ENCODE peak calls at places on chromosomes 2 and 18, in nine cellular contexts. F is astrocyte of the spinal cord, M is cardiac muscle cell, U is KG1, C is OCI-LY7, H is neural crest cell, Q is mesothelial cell of epicardium, P is NCI-H526 treated with DMSO at 0.1 percent for 48 hours, T is germinal center. K is an unnamed sample.

GRCh38 chr18:58670561-58671121 is 624 bp upstream of the MALT1 start:
- DNase-seq in F (no peak), M (no peak), U (peak; percentile 77), C (no peak), H (no peak), Q (no peak), P (no peak), T (no peak), K (no peak)

GRCh38 chr18:48832961-48833700 is 117.6 kb downstream of the SMAD7 start:
- DNase-seq in F (peak; percentile 86), M (peak; percentile 74), U (peak; percentile 40), C (no peak), H (no peak), Q (no peak), P (no peak), T (no peak), K (peak; percentile 69)

GRCh38 chr2:142980246-142981068 is 103.0 kb downstream of the KYNU start:
- DNase-seq in F (peak; percentile 69), M (peak; percentile 63), U (no peak), C (peak; percentile 30), H (no peak), Q (no peak), P (peak; percentile 49), T (peak; percentile 12), K (peak; percentile 59)

GRCh38 chr2:240255811-240256703 is 115.6 kb upstream of the OTOS start:
- DNase-seq in F (no peak), M (no peak), U (no peak), C (no peak), H (no peak), Q (no peak), P (no peak), T (no peak), K (no peak)

GRCh38 chr2:6914829-6915228 is 2.4 kb upstream of the RNF144A start:
- DNase-seq in F (peak; percentile 54), M (no peak), U (no peak), C (no peak), H (no peak), Q (no peak), P (no peak), T (no peak), K (peak; percentile 21)

GRCh38 chr18:48803951-48804855 is 146.6 kb downstream of the SMAD7 start:
- DNase-seq in F (no peak), M (no peak), U (no peak), C (no peak), H (no peak), Q (no peak), P (no peak), T (no peak), K (no peak)

GRCh38 chr2:231318436-231318835 is 77.1 kb upstream of the B3GNT7 start:
- DNase-seq in F (no peak), M (no peak), U (no peak), C (no peak), H (no peak), Q (no peak), P (no peak), T (no peak), K (no peak)

GRCh38 chr2:69720404-69720803 is 21.5 kb upstream of the ANXA4 start:
- DNase-seq in F (no peak), M (peak; percentile 31), U (no peak), C (peak; percentile 17), H (no peak), Q (no peak), P (no peak), T (no peak), K (no peak)

GRCh38 chr2:196590286-196590685 is 49.2 kb upstream of the CCDC150 start:
- DNase-seq in F (peak; percentile 37), M (peak; percentile 43), U (no peak), C (no peak), H (no peak), Q (no peak), P (no peak), T (no peak), K (no peak)

GRCh38 chr2:50438293-50438692 is 593.6 kb downstream of the NRXN1 start:
- DNase-seq in F (no peak), M (no peak), U (no peak), C (no peak), H (no peak), Q (no peak), P (no peak), T (no peak), K (no peak)

GRCh38 chr2:24175631-24176030 is 778 bp downstream of the FAM228A start:
- DNase-seq in F (no peak), M (peak; percentile 25), U (no peak), C (no peak), H (no peak), Q (no peak), P (no peak), T (no peak), K (no peak)

GRCh38 chr2:207258191-207258991 is 92.6 kb upstream of the KLF7 start:
- DNase-seq in F (peak; percentile 99), M (peak; percentile 98), U (no peak), C (no peak), H (no peak), Q (no peak), P (peak; percentile 81), T (no peak), K (peak; percentile 54)

GRCh38 chr18:5309888-5310470 is 14.5 kb upstream of the ZBTB14 start:
- DNase-seq in F (no peak), M (no peak), U (peak; percentile 51), C (peak; percentile 62), H (no peak), Q (no peak), P (no peak), T (peak; percentile 60), K (peak; percentile 74)

GRCh38 chr2:104768694-104769093 is 85.2 kb upstream of the POU3F3 start:
- DNase-seq in F (peak; percentile 77), M (no peak), U (no peak), C (no peak), H (no peak), Q (no peak), P (no peak), T (no peak), K (no peak)